ENCODE peak calls at places on chromosomes 13 and 19, in six cellular contexts. One of them, this sample, is unnamed. For H3K4me1, the result is how much of the 10 kb centered on the place peaks cover.

GRCh38 chr13:79749985-79750551 is 269.1 kb downstream of the NDFIP2 start:
- DNase-seq in CD4-positive, alpha-beta memory T cell: no peak
- DNase-seq in CD8-positive, alpha-beta T cell: no peak
- DNase-seq in pancreas: peak
- DNase-seq in tibial nerve: peak
- DNase-seq in NT2/D1: peak
- DNase-seq in this sample: no peak

GRCh38 chr19:17681505-17682125 is 6.5 kb downstream of the UNC13A start:
- DNase-seq in CD4-positive, alpha-beta memory T cell: no peak
- DNase-seq in CD8-positive, alpha-beta T cell: no peak
- DNase-seq in pancreas: no peak
- DNase-seq in tibial nerve: no peak
- DNase-seq in NT2/D1: no peak
- DNase-seq in this sample: no peak

GRCh38 chr13:73898276-73898675 is 235.9 kb downstream of the KLF12 start:
- DNase-seq in CD4-positive, alpha-beta memory T cell: no peak
- DNase-seq in CD8-positive, alpha-beta T cell: no peak
- DNase-seq in pancreas: no peak
- DNase-seq in tibial nerve: no peak
- DNase-seq in NT2/D1: no peak
- DNase-seq in this sample: no peak

GRCh38 chr13:93476175-93476574 is 249.6 kb downstream of the GPC6 start:
- DNase-seq in CD4-positive, alpha-beta memory T cell: no peak
- DNase-seq in CD8-positive, alpha-beta T cell: no peak
- DNase-seq in pancreas: no peak
- DNase-seq in tibial nerve: no peak
- DNase-seq in NT2/D1: no peak
- DNase-seq in this sample: no peak

GRCh38 chr19:50333737-50334617 is 4.8 kb upstream of the KCNC3 start:
- DNase-seq in CD4-positive, alpha-beta memory T cell: peak
- DNase-seq in CD8-positive, alpha-beta T cell: peak
- DNase-seq in pancreas: peak
- DNase-seq in tibial nerve: no peak
- DNase-seq in NT2/D1: no peak
- DNase-seq in this sample: peak

GRCh38 chr19:18610556-18611326 is 1.9 kb upstream of the TMEM59L start:
- DNase-seq in CD4-positive, alpha-beta memory T cell: no peak
- DNase-seq in CD8-positive, alpha-beta T cell: no peak
- DNase-seq in pancreas: no peak
- DNase-seq in tibial nerve: no peak
- DNase-seq in NT2/D1: no peak
- DNase-seq in this sample: no peak

GRCh38 chr19:39874404-39874803 is 28.2 kb upstream of the FBL start:
- DNase-seq in CD4-positive, alpha-beta memory T cell: no peak
- DNase-seq in CD8-positive, alpha-beta T cell: no peak
- DNase-seq in pancreas: no peak
- DNase-seq in tibial nerve: no peak
- DNase-seq in NT2/D1: no peak
- DNase-seq in this sample: no peak

GRCh38 chr19:2863818-2864217 is 3.3 kb upstream of the ZNF556 start:
- DNase-seq in CD4-positive, alpha-beta memory T cell: no peak
- DNase-seq in CD8-positive, alpha-beta T cell: no peak
- DNase-seq in pancreas: no peak
- DNase-seq in tibial nerve: no peak
- DNase-seq in NT2/D1: no peak
- DNase-seq in this sample: no peak

GRCh38 chr13:32851083-32852064 is 164.8 kb upstream of the KL start:
- DNase-seq in CD4-positive, alpha-beta memory T cell: no peak
- DNase-seq in CD8-positive, alpha-beta T cell: no peak
- DNase-seq in pancreas: no peak
- DNase-seq in tibial nerve: no peak
- DNase-seq in NT2/D1: no peak
- DNase-seq in this sample: no peak

GRCh38 chr19:57437931-57438330 is 2.8 kb downstream of the ZNF749 start:
- DNase-seq in CD4-positive, alpha-beta memory T cell: no peak
- DNase-seq in CD8-positive, alpha-beta T cell: no peak
- DNase-seq in pancreas: no peak
- DNase-seq in tibial nerve: no peak
- DNase-seq in NT2/D1: no peak
- DNase-seq in this sample: no peak

GRCh38 chr13:47175172-47175806 is 278.4 kb upstream of the HTR2A start:
- DNase-seq in CD4-positive, alpha-beta memory T cell: no peak
- DNase-seq in CD8-positive, alpha-beta T cell: no peak
- DNase-seq in pancreas: no peak
- DNase-seq in tibial nerve: no peak
- DNase-seq in NT2/D1: no peak
- DNase-seq in this sample: no peak

GRCh38 chr19:48683349-48683748 is 10.5 kb upstream of the NTN5 start:
- DNase-seq in CD4-positive, alpha-beta memory T cell: no peak
- DNase-seq in CD8-positive, alpha-beta T cell: no peak
- DNase-seq in pancreas: no peak
- DNase-seq in tibial nerve: no peak
- DNase-seq in NT2/D1: no peak
- DNase-seq in this sample: no peak

GRCh38 chr19:21593934-21594844 is 88.8 kb downstream of the ZNF429 start:
- DNase-seq in CD4-positive, alpha-beta memory T cell: no peak
- DNase-seq in CD8-positive, alpha-beta T cell: no peak
- DNase-seq in pancreas: no peak
- DNase-seq in tibial nerve: no peak
- DNase-seq in NT2/D1: no peak
- DNase-seq in this sample: no peak

GRCh38 chr13:51999525-51999924 is 11.7 kb downstream of the ATP7B start:
- DNase-seq in CD4-positive, alpha-beta memory T cell: no peak
- DNase-seq in CD8-positive, alpha-beta T cell: no peak
- DNase-seq in pancreas: peak
- DNase-seq in tibial nerve: no peak
- DNase-seq in NT2/D1: no peak
- DNase-seq in this sample: no peak

GRCh38 chr19:44623080-44623479 is 9.7 kb downstream of the IGSF23 start:
- DNase-seq in CD4-positive, alpha-beta memory T cell: no peak
- DNase-seq in CD8-positive, alpha-beta T cell: no peak
- DNase-seq in pancreas: no peak
- DNase-seq in tibial nerve: no peak
- DNase-seq in NT2/D1: no peak
- DNase-seq in this sample: no peak

GRCh38 chr19:44625531-44626066 is 12.2 kb downstream of the IGSF23 start:
- DNase-seq in CD4-positive, alpha-beta memory T cell: no peak
- DNase-seq in CD8-positive, alpha-beta T cell: no peak
- DNase-seq in pancreas: no peak
- DNase-seq in tibial nerve: no peak
- DNase-seq in NT2/D1: no peak
- DNase-seq in this sample: no peak

GRCh38 chr19:44621367-44621766 is 8.0 kb downstream of the IGSF23 start:
- DNase-seq in CD4-positive, alpha-beta memory T cell: no peak
- DNase-seq in CD8-positive, alpha-beta T cell: no peak
- DNase-seq in pancreas: no peak
- DNase-seq in tibial nerve: no peak
- DNase-seq in NT2/D1: no peak
- DNase-seq in this sample: no peak

GRCh38 chr19:44624840-44625354 is 11.5 kb downstream of the IGSF23 start:
- DNase-seq in CD4-positive, alpha-beta memory T cell: no peak
- DNase-seq in CD8-positive, alpha-beta T cell: no peak
- DNase-seq in pancreas: no peak
- DNase-seq in tibial nerve: no peak
- DNase-seq in NT2/D1: no peak
- DNase-seq in this sample: no peak

DNA sequence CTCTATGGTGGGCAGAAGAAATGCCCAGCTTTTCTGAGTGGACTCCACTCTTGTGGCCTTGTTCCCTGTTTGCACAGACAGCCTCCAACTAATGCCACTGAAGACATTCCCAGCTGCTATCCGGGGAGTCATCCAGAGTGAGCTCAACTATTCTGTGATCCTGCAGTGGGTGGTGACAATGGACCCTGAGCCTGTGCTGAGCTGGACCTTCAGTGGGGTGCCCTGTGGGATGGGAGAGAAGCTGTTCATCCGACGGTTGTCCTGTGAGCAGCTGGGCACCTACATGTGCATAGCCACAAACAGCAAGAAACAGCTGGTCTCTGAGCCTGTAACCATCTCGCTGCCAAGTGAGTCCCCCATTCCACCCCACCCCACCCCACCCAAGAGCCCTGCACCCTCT is 10.3 kb downstream of the IGSF23 start:
- DNase-seq in CD4-positive, alpha-beta memory T cell: no peak
- DNase-seq in CD8-positive, alpha-beta T cell: no peak
- DNase-seq in pancreas: no peak
- DNase-seq in tibial nerve: no peak
- DNase-seq in NT2/D1: no peak
- DNase-seq in this sample: no peak
- H3K4me1 ChIP-seq in CD4-positive, alpha-beta memory T cell: under half
- H3K4me1 ChIP-seq in CD8-positive, alpha-beta T cell: under half
- H3K4me1 ChIP-seq in pancreas: under half
- H3K4me1 ChIP-seq in tibial nerve: under half
- H3K4me1 ChIP-seq in NT2/D1: under half
- H3K4me1 ChIP-seq in this sample: under half

GRCh38 chr19:1272423-1273262 is 2.7 kb upstream of the FAM174C start:
- DNase-seq in CD4-positive, alpha-beta memory T cell: no peak
- DNase-seq in CD8-positive, alpha-beta T cell: no peak
- DNase-seq in pancreas: no peak
- DNase-seq in tibial nerve: no peak
- DNase-seq in NT2/D1: no peak
- DNase-seq in this sample: no peak
- H3K4me1 ChIP-seq in CD4-positive, alpha-beta memory T cell: half or more
- H3K4me1 ChIP-seq in CD8-positive, alpha-beta T cell: half or more
- H3K4me1 ChIP-seq in pancreas: under half
- H3K4me1 ChIP-seq in tibial nerve: half or more
- H3K4me1 ChIP-seq in NT2/D1: under half
- H3K4me1 ChIP-seq in this sample: half or more

GRCh38 chr13:100125946-100126345 is 37.1 kb downstream of the PCCA start:
- DNase-seq in CD4-positive, alpha-beta memory T cell: no peak
- DNase-seq in CD8-positive, alpha-beta T cell: no peak
- DNase-seq in pancreas: no peak
- DNase-seq in tibial nerve: no peak
- DNase-seq in NT2/D1: no peak
- DNase-seq in this sample: no peak
- H3K4me1 ChIP-seq in CD4-positive, alpha-beta memory T cell: under half
- H3K4me1 ChIP-seq in CD8-positive, alpha-beta T cell: under half
- H3K4me1 ChIP-seq in pancreas: under half
- H3K4me1 ChIP-seq in tibial nerve: under half
- H3K4me1 ChIP-seq in NT2/D1: under half
- H3K4me1 ChIP-seq in this sample: under half

GRCh38 chr13:40539954-40540706 is 126.3 kb downstream of the FOXO1 start:
- DNase-seq in CD4-positive, alpha-beta memory T cell: no peak
- DNase-seq in CD8-positive, alpha-beta T cell: no peak
- DNase-seq in pancreas: no peak
- DNase-seq in tibial nerve: no peak
- DNase-seq in NT2/D1: peak
- DNase-seq in this sample: no peak
- H3K4me1 ChIP-seq in CD4-positive, alpha-beta memory T cell: under half
- H3K4me1 ChIP-seq in CD8-positive, alpha-beta T cell: under half
- H3K4me1 ChIP-seq in pancreas: under half
- H3K4me1 ChIP-seq in tibial nerve: under half
- H3K4me1 ChIP-seq in NT2/D1: under half
- H3K4me1 ChIP-seq in this sample: under half

GRCh38 chr13:74930402-74931165 is 551.4 kb downstream of the TBC1D4 start:
- DNase-seq in CD4-positive, alpha-beta memory T cell: no peak
- DNase-seq in CD8-positive, alpha-beta T cell: no peak
- DNase-seq in pancreas: no peak
- DNase-seq in tibial nerve: no peak
- DNase-seq in NT2/D1: no peak
- DNase-seq in this sample: no peak
- H3K4me1 ChIP-seq in CD4-positive, alpha-beta memory T cell: under half
- H3K4me1 ChIP-seq in CD8-positive, alpha-beta T cell: under half
- H3K4me1 ChIP-seq in pancreas: under half
- H3K4me1 ChIP-seq in tibial nerve: under half
- H3K4me1 ChIP-seq in NT2/D1: under half
- H3K4me1 ChIP-seq in this sample: under half